ENCODE peak calls at places on chromosomes 5 and 9, in five cellular contexts. I, S, U, Y and W are unnamed samples.

GRCh38 chr5:156735477-156735876 is 114.6 kb upstream of the PPP1R2B start:
- DNase-seq in U (no peak), Y (no peak), S (no peak), I (no peak), W (no peak)

GRCh38 chr5:174610968-174611367 is 113.4 kb upstream of the MSX2 start:
- DNase-seq in S (no peak), Y (no peak), U (peak; percentile 49), I (no peak), W (no peak)

GRCh38 chr5:90546216-90546837 is 12.3 kb upstream of the ADGRV1 start:
- DNase-seq in Y (no peak), U (peak; percentile 18), S (no peak), I (no peak), W (no peak)

GRCh38 chr5:50968296-50969206 is 302.1 kb downstream of the PARP8 start:
- DNase-seq in Y (no peak), U (no peak), S (peak; percentile 55), I (no peak), W (no peak)

GRCh38 chr9:83177747-83178146 is 114.8 kb upstream of the RASEF start:
- DNase-seq in Y (no peak), S (no peak), I (no peak), U (no peak), W (no peak)

GRCh38 chr9:86181379-86182315 is 77.8 kb downstream of the C9orf153 start:
- DNase-seq in I (no peak), Y (no peak), S (no peak), U (no peak), W (no peak)

GRCh38 chr5:131218392-131218791 is 45.5 kb upstream of the CDC42SE2 start:
- DNase-seq in U (peak; percentile 42), S (no peak), I (no peak), Y (no peak), W (no peak)

GRCh38 chr5:180395540-180396274 is 42.6 kb upstream of the GFPT2 start:
- DNase-seq in U (peak; percentile 38), Y (no peak), S (no peak), I (no peak), W (no peak)

GRCh38 chr5:143261748-143262392 is 141.6 kb downstream of the NR3C1 start:
- DNase-seq in U (peak; percentile 95), I (no peak), Y (no peak), S (no peak), W (no peak)

GRCh38 chr5:154442801-154443200 is 3.0 kb upstream of the SAP30L start:
- DNase-seq in S (no peak), U (no peak), I (no peak), Y (no peak), W (no peak)

GRCh38 chr5:141850183-141850768 is 27.9 kb downstream of the PCDH1 start:
- DNase-seq in U (peak; percentile 20), Y (peak; percentile 45), I (no peak), S (no peak), W (no peak)

GRCh38 chr5:112049738-112050137 is 292.7 kb upstream of the NREP start:
- DNase-seq in Y (no peak), U (no peak), I (no peak), S (no peak), W (no peak)

GRCh38 chr9:13721481-13722235 is 442.2 kb upstream of the MPDZ start:
- DNase-seq in I (no peak), Y (no peak), U (peak; percentile 42), S (no peak), W (no peak)

GRCh38 chr9:89632136-89633135 is 27.6 kb downstream of the GADD45G start:
- DNase-seq in I (no peak), Y (no peak), S (no peak), U (no peak), W (no peak)

GRCh38 chr5:116531117-116531516 is 43.5 kb downstream of the SEMA6A start:
- DNase-seq in U (no peak), I (no peak), Y (no peak), S (no peak), W (no peak)

DNA sequence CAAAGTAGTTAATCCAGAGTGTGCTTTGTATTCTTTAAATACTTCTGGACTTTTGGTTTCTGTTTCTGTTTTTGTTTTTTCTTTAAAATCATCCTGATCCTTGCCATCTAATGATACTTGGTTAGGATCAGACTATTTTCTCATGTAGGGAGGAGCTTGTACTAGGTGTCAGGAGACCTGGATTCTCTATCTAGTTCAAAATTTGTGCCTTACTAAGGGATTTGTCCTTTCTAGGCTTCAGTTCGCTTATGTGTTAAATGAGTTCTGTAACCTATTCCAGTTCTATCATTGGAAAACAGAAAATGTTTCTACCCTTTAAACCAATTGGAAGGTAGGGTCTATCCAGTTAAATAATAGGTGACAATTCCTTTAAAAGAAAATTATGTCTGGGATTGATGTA is 3.3 kb upstream of the MEF2C start:
- DNase-seq in Y (no peak), S (no peak), U (no peak), I (no peak), W (no peak)
- H3K4me3 ChIP-seq in Y (peak overlapping the region; percentile 21), S (no peak overlapping the region), U (no peak overlapping the region), I (peak overlapping the region; percentile 86), W (no peak overlapping the region)

DNA sequence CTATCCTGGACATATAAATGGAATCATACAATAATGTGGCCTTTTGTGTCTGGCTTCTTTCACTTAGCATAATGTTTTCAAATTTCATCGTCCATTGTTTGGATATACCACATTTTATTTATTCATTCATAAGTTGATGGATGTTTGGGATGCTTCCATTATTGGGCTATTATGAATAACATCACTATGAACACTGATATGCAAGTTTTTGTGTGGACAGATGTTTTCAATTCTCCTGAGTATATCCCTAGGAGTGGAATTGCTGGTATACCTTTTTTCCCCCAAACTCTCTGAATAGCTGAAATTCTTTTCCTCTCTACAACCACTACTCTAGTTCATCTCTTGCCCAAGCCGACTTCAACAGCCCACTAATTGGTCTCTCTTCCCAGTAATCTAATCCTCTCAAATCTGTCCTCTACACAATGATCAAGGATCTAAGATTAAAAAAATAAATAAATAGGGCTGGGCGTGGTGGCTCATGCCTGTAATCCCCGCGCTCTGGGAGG is 4.7 kb upstream of the ZFR start:
- DNase-seq in U (no peak), I (no peak), S (no peak), Y (no peak), W (no peak)
- H3K4me3 ChIP-seq in U (no peak overlapping the region), I (no peak overlapping the region), S (no peak overlapping the region), Y (no peak overlapping the region), W (no peak overlapping the region)

DNA sequence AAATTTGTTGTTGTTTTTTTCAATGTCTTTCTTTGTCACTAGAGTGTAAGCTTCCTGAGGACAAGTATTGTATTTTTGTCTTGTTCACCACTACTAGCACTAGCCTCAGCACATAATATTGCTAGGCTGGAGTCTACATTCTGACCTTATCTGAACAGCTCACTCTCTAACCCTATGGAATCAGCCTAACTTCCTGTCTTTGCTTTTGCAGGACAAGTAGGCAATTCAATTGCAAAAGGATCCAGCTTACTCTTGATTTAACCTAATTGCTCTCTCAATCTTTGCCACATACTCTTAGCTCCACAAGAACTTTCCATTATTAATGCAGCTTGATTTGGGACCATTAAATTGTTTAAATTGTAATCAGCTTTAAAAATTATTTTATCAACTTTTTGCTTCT is 308.5 kb downstream of the MAN2A1 start:
- DNase-seq in S (no peak), Y (no peak), I (no peak), U (no peak), W (no peak)
- H3K4me3 ChIP-seq in S (no peak overlapping the region), Y (no peak overlapping the region), I (no peak overlapping the region), U (no peak overlapping the region), W (no peak overlapping the region)

DNA sequence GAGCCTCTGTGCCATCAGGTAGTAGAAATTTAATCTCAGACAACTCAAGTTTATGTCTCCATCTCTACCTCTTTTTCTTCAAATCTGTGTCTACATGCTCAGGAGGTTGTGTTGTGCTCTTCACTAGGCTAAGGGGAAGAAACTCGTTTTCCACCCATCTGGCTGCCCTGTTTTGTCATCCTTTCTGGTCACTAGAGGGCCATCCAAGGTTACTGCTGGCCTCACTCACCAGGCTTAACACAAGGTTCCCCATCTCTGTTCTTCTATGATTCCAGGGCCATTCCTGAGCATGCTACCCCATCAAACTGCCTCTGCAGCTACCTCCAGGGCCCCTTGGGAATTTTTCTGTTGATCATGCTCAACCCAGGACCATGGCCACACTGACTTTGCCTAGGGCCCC is 213.3 kb upstream of the FBXL7 start:
- DNase-seq in S (peak; percentile 59), U (no peak), I (no peak), Y (no peak), W (no peak)
- H3K4me3 ChIP-seq in S (no peak overlapping the region), U (no peak overlapping the region), I (no peak overlapping the region), Y (no peak overlapping the region), W (no peak overlapping the region)

GRCh38 chr5:77971965-77972544 is 195.9 kb upstream of the TBCA start:
- DNase-seq in I (no peak), S (no peak), U (peak; percentile 9), Y (no peak), W (no peak)
- H3K4me3 ChIP-seq in I (peak overlapping the region; percentile 74), S (peak overlapping the region; percentile 78), U (peak overlapping the region; percentile 19), Y (peak overlapping the region; percentile 25), W (no peak overlapping the region)

GRCh38 chr9:98189412-98189811 is 3.0 kb downstream of the CORO2A start:
- DNase-seq in U (no peak), I (no peak), Y (no peak), S (no peak), W (no peak)

GRCh38 chr9:98192503-98193335 is at the start of gene CORO2A:
- DNase-seq in I (no peak), U (peak; percentile 55), S (peak; percentile 95), Y (peak; percentile 55), W (peak; percentile 47)

GRCh38 chr9:98191615-98192502 is 578 bp downstream of the CORO2A start:
- DNase-seq in I (no peak), Y (no peak), S (peak; percentile 84), U (no peak), W (no peak)

GRCh38 chr9:98190757-98191105 is 1.7 kb downstream of the CORO2A start:
- DNase-seq in Y (no peak), S (no peak), U (no peak), I (no peak), W (no peak)

DNA sequence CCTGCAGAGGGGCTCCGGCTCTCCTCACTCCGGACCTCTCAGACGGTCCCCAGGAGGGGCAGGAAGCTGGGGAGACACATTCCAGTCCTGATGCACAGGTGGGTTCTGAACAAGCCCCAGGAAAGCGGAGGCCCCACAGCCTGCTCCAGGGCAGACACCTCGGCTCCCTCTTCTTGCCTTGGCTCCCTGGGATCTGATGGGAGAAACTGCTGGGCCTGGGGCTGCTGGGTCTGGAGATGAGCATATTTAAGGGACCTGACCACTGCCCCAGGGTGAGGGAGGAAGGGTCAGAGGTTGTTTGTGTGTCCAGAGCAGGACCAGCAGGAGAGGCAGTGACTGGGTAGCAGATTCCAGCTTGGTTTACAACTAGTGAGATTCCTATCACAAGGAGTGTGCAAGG is 1.2 kb downstream of the CORO2A start:
- DNase-seq in S (peak; percentile 60), U (no peak), Y (no peak), I (no peak), W (no peak)
- H3K4me3 ChIP-seq in S (peak overlapping the region; percentile 81), U (no peak overlapping the region), Y (no peak overlapping the region), I (no peak overlapping the region), W (no peak overlapping the region)